ENCODE peak calls at places on chromosomes 5 and 9, in nine cellular contexts. W, Q, K, U, B, D, H, P and R are unnamed samples.

GRCh38 chr9:134066546-134066922 is 1.3 kb downstream of the BRD3 start:
- DNase-seq in W (no peak), K (no peak), Q (no peak), H (no peak), B (no peak), P (no peak), D (no peak), U (peak; percentile 25), R (no peak)

GRCh38 chr5:14818931-14819790 is 52.4 kb downstream of the ANKH start:
- DNase-seq in H (no peak), P (no peak), K (no peak), U (no peak), B (no peak), W (no peak), Q (no peak), D (peak; percentile 19), R (no peak)

GRCh38 chr9:131645078-131645776 is 94.6 kb downstream of the RAPGEF1 start:
- DNase-seq in B (no peak), P (no peak), Q (no peak), U (no peak), H (no peak), D (no peak), W (no peak), K (no peak), R (no peak)

GRCh38 chr9:4832786-4833579 is 40.2 kb downstream of the RCL1 start:
- DNase-seq in W (no peak), H (no peak), D (no peak), Q (peak; percentile 8), P (peak; percentile 100), B (no peak), U (no peak), K (peak; percentile 65), R (no peak)

GRCh38 chr5:172133359-172134029 is 54.5 kb downstream of the STK10 start:
- DNase-seq in K (peak; percentile 65), U (no peak), B (no peak), P (peak; percentile 99), H (no peak), Q (no peak), D (no peak), W (no peak), R (no peak)

GRCh38 chr5:148973455-148973854 is 89.4 kb downstream of the SH3TC2 start:
- DNase-seq in W (no peak), U (no peak), B (no peak), H (no peak), P (peak; percentile 71), K (no peak), D (no peak), Q (no peak), R (no peak)

GRCh38 chr9:134551176-134551575 is 90.4 kb upstream of the COL5A1 start:
- DNase-seq in W (peak; percentile 27), Q (no peak), B (no peak), U (no peak), K (no peak), P (no peak), H (no peak), D (no peak), R (no peak)

GRCh38 chr9:75200892-75201470 is 112.7 kb downstream of the OSTF1 start:
- DNase-seq in D (no peak), P (peak; percentile 67), B (no peak), U (no peak), W (no peak), H (no peak), Q (no peak), K (no peak), R (peak; percentile 45)

GRCh38 chr5:163498886-163499285 is 6.5 kb upstream of the MAT2B start:
- DNase-seq in K (peak; percentile 33), P (peak; percentile 57), B (no peak), D (no peak), H (no peak), W (no peak), Q (no peak), U (no peak), R (no peak)

GRCh38 chr5:181167814-181168488 is 20.6 kb downstream of the OR2V2 start:
- DNase-seq in B (no peak), D (peak; percentile 58), W (no peak), Q (no peak), P (no peak), H (no peak), U (no peak), K (no peak), R (no peak)

GRCh38 chr9:135961811-135962695 is 880 bp upstream of the UBAC1 start:
- DNase-seq in Q (no peak), D (no peak), K (no peak), U (no peak), P (no peak), B (no peak), H (no peak), W (no peak), R (no peak)

GRCh38 chr9:112620998-112621694 is 96.8 kb downstream of the INIP start:
- DNase-seq in D (no peak), B (no peak), K (no peak), U (no peak), W (no peak), P (no peak), H (no peak), Q (no peak), R (no peak)

GRCh38 chr5:669111-669841 is 23.9 kb downstream of the TPPP start:
- DNase-seq in H (peak; percentile 43), K (no peak), U (peak; percentile 50), Q (peak; percentile 54), D (no peak), B (no peak), P (no peak), W (peak; percentile 34), R (no peak)

GRCh38 chr9:126057869-126058467 is 268.7 kb upstream of the MVB12B start:
- DNase-seq in K (no peak), U (no peak), D (no peak), P (no peak), H (no peak), B (no peak), Q (no peak), W (no peak), R (no peak)

GRCh38 chr5:75054110-75054930 is 2.0 kb upstream of the GCNT4 start:
- DNase-seq in Q (no peak), W (peak; percentile 40), D (no peak), U (peak; percentile 61), H (peak; percentile 61), P (peak; percentile 37), K (no peak), B (no peak), R (no peak)

GRCh38 chr5:7628248-7628647 is 222.7 kb downstream of the CFAP90 start:
- DNase-seq in B (no peak), Q (no peak), W (no peak), D (no peak), K (no peak), P (no peak), H (no peak), U (no peak), R (no peak)

GRCh38 chr9:82513242-82513750 is 524.7 kb downstream of the SPATA31D1 start:
- DNase-seq in H (no peak), P (no peak), U (no peak), D (no peak), B (no peak), Q (no peak), W (no peak), K (no peak), R (no peak)

GRCh38 chr5:169610606-169611005 is 26.5 kb upstream of the DOCK2 start:
- DNase-seq in K (no peak), U (no peak), P (peak; percentile 22), B (no peak), W (no peak), H (no peak), D (no peak), Q (no peak), R (no peak)

GRCh38 chr9:107704791-107705190 is 215.2 kb upstream of the KLF4 start:
- DNase-seq in K (no peak), Q (no peak), P (no peak), B (no peak), H (no peak), W (no peak), D (no peak), U (no peak), R (no peak)

GRCh38 chr5:176810687-176811501 is 535 bp downstream of the UNC5A start:
- DNase-seq in K (no peak), D (no peak), U (no peak), P (no peak), H (no peak), W (no peak), Q (no peak), B (no peak), R (peak; percentile 42)

GRCh38 chr9:126775926-126776325 is 28.9 kb upstream of the ZBTB43 start:
- DNase-seq in K (no peak), Q (no peak), U (no peak), H (no peak), B (no peak), W (no peak), D (no peak), P (no peak), R (no peak)

GRCh38 chr5:14506661-14507060 is 74.9 kb upstream of the OTULINL start:
- DNase-seq in P (no peak), H (no peak), W (no peak), U (no peak), K (no peak), D (no peak), B (no peak), Q (no peak), R (no peak)

GRCh38 chr5:16943846-16944675 is 8.0 kb upstream of the MYO10 start:
- DNase-seq in Q (no peak), K (no peak), D (no peak), H (no peak), U (no peak), P (no peak), W (no peak), B (no peak), R (no peak)

GRCh38 chr9:98881836-98882568 is 61.7 kb upstream of the COL15A1 start:
- DNase-seq in Q (no peak), P (no peak), D (no peak), B (no peak), H (no peak), W (no peak), U (no peak), K (no peak), R (no peak)

GRCh38 chr9:93087971-93088655 is 7.9 kb upstream of the CARD19 start:
- DNase-seq in P (no peak), W (no peak), Q (no peak), H (no peak), D (no peak), B (no peak), U (no peak), K (no peak), R (no peak)

GRCh38 chr9:132181796-132182521 is 20.1 kb downstream of the NTNG2 start:
- DNase-seq in U (no peak), B (no peak), K (no peak), D (no peak), W (peak; percentile 67), Q (no peak), P (no peak), H (peak; percentile 56), R (no peak)

GRCh38 chr5:176412517-176413254 is 3.7 kb downstream of the CLTB start:
- DNase-seq in Q (no peak), D (no peak), W (no peak), U (no peak), B (no peak), K (no peak), H (no peak), P (no peak), R (no peak)

GRCh38 chr9:82558855-82559615 is 503.9 kb downstream of the RASEF start:
- DNase-seq in D (no peak), H (no peak), P (peak; percentile 7), Q (no peak), K (no peak), U (no peak), W (no peak), B (no peak), R (no peak)